ENCODE peak calls at places on chromosome 4, in seven cellular contexts. H is upper lobe of right lung, X is foreskin fibroblast, W is neural progenitor cell, S is stomach, O is endothelial cell of umbilical vein, N is heart right ventricle. L is an unnamed sample.

GRCh38 chr4:155960522-155960921 is 6.9 kb upstream of the CTSO start:
- DNase-seq in H (no peak), X (no peak), W (no peak), S (no peak), O (no peak), N (no peak), L (peak)

GRCh38 chr4:109207060-109207459 is 95.4 kb downstream of the COL25A1 start:
- DNase-seq in H (no peak), X (peak), W (peak), S (no peak), O (peak), N (no peak), L (peak)

GRCh38 chr4:63348735-63349673 is 1060.2 kb downstream of the TECRL start:
- DNase-seq in H (no peak), X (no peak), W (no peak), S (no peak), O (no peak), N (peak), L (no peak)

GRCh38 chr4:3243066-3243775 is 5.7 kb upstream of the MSANTD1 start:
- DNase-seq in H (no peak), X (no peak), W (no peak), S (no peak), O (no peak), N (no peak), L (no peak)

GRCh38 chr4:25481648-25482047 is 104.6 kb downstream of the ANAPC4 start:
- DNase-seq in H (no peak), X (no peak), W (peak), S (no peak), O (no peak), N (no peak), L (no peak)

GRCh38 chr4:38080575-38080974 is 120.4 kb downstream of the PTTG2 start:
- DNase-seq in H (no peak), X (no peak), W (no peak), S (no peak), O (no peak), N (no peak), L (no peak)

GRCh38 chr4:101792056-101792575 is 1.6 kb downstream of the BANK1 start:
- DNase-seq in H (no peak), X (no peak), W (no peak), S (no peak), O (no peak), N (no peak), L (no peak)

GRCh38 chr4:7974425-7974824 is 34.8 kb upstream of the AFAP1 start:
- DNase-seq in H (no peak), X (no peak), W (no peak), S (no peak), O (no peak), N (no peak), L (no peak)

GRCh38 chr4:88211473-88212252 is 53.2 kb upstream of the ABCG2 start:
- DNase-seq in H (no peak), X (peak), W (peak), S (peak), O (peak), N (no peak), L (peak)

GRCh38 chr4:143597271-143597670 is 83.8 kb downstream of the SMARCA5 start:
- DNase-seq in H (no peak), X (no peak), W (no peak), S (no peak), O (no peak), N (no peak), L (no peak)

GRCh38 chr4:78058591-78059523 is 1.7 kb downstream of the FRAS1 start:
- DNase-seq in H (peak), X (peak), W (peak), S (peak), O (peak), N (peak), L (peak)

GRCh38 chr4:707929-708630 is 2.4 kb downstream of the PCGF3 start:
- DNase-seq in H (no peak), X (no peak), W (no peak), S (no peak), O (no peak), N (no peak), L (no peak)

GRCh38 chr4:64272432-64272831 is 136.8 kb downstream of the TECRL start:
- DNase-seq in H (no peak), X (no peak), W (no peak), S (no peak), O (no peak), N (peak), L (no peak)

GRCh38 chr4:184898793-184899192 is 73.0 kb upstream of the ACSL1 start:
- DNase-seq in H (no peak), X (no peak), W (no peak), S (no peak), O (no peak), N (no peak), L (no peak)

GRCh38 chr4:8740666-8741395 is 130.8 kb downstream of the HMX1 start:
- DNase-seq in H (peak), X (no peak), W (no peak), S (peak), O (no peak), N (no peak), L (no peak)

GRCh38 chr4:104138154-104138553 is 356.5 kb downstream of the CXXC4 start:
- DNase-seq in H (no peak), X (no peak), W (no peak), S (no peak), O (no peak), N (no peak), L (no peak)

GRCh38 chr4:105276361-105276760 is 129.7 kb downstream of the TET2 start:
- DNase-seq in H (no peak), X (no peak), W (no peak), S (no peak), O (no peak), N (no peak), L (no peak)

GRCh38 chr4:113332701-113333100 is 283.2 kb downstream of the ANK2 start:
- DNase-seq in H (no peak), X (no peak), W (no peak), S (no peak), O (no peak), N (no peak), L (no peak)

GRCh38 chr4:189029961-189030360 is 890.7 kb downstream of the TRIML1 start:
- DNase-seq in H (no peak), X (no peak), W (no peak), S (no peak), O (no peak), N (no peak), L (no peak)

GRCh38 chr4:102295153-102295862 is 50.0 kb downstream of the SLC39A8 start:
- DNase-seq in H (no peak), X (no peak), W (no peak), S (peak), O (no peak), N (no peak), L (no peak)

GRCh38 chr4:101885574-101885973 is 95.0 kb downstream of the BANK1 start:
- DNase-seq in H (no peak), X (no peak), W (no peak), S (no peak), O (no peak), N (no peak), L (peak)

GRCh38 chr4:183757105-183757504 is 98.0 kb downstream of the TRAPPC11 start:
- DNase-seq in H (no peak), X (no peak), W (no peak), S (no peak), O (no peak), N (no peak), L (no peak)

GRCh38 chr4:90174622-90175023 is 47.4 kb downstream of the CCSER1 start:
- DNase-seq in H (no peak), X (no peak), W (no peak), S (peak), O (no peak), N (no peak), L (no peak)

DNA sequence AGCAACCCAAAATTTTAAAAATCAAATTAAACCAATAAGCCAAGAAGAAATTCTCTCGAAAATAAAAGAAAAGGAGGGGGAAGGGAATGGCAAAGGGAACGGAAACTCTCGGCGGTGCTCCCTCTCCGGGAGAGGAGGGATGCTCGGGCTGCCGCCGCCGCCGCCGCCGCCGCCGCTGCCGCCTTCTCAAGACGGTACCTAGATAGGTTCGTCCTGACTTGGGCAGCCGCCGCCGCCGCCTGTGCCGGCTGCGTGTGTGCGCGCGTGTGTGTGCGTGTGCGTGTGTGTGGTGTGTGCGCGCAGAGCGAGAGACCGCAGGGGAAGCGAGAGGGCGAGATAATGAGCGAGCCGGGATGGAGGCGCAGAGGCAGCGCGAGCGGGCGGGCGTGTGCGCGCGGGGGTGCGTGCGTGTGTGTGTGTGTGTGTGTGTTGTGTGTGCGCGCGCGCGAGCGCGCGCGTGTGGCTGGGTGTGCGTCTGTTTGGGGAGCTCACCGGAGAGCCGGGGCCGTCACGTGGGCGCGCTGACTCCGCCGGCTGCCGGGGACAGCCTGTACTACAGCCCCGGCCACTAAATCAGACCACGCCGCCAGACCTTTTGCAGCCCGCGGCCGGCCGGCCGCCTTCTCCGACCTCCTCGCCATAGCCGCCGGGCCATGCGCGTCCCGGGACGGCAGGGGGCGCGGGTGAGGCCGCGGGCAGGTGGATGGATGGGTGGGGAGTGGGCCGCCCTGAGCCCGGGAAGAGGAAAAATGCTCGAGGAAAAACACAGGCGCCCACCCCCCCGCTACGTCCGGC is 111.6 kb downstream of the DHX15 start:
- DNase-seq in H (peak), X (peak), W (peak), S (peak), O (peak), N (peak), L (peak)
- TF ChIP-seq CTCF in H (peak), X (peak), W (peak), S (peak), O (peak), N (peak), L (peak)

GRCh38 chr4:53905935-53906377 is 158.4 kb downstream of the CHIC2 start:
- DNase-seq in H (no peak), X (peak), W (peak), S (peak), O (no peak), N (peak), L (peak)
- H3K4me3 ChIP-seq in H (peak), X (peak), W (no peak), S (peak), O (no peak), N (peak), L (peak)

GRCh38 chr4:175946472-175947116 is 119.0 kb upstream of the WDR17 start:
- DNase-seq in H (no peak), X (no peak), W (no peak), S (no peak), O (peak), N (no peak), L (peak)

GRCh38 chr4:175951794-175952193 is 113.8 kb upstream of the WDR17 start:
- DNase-seq in H (no peak), X (no peak), W (no peak), S (peak), O (no peak), N (no peak), L (no peak)

DNA sequence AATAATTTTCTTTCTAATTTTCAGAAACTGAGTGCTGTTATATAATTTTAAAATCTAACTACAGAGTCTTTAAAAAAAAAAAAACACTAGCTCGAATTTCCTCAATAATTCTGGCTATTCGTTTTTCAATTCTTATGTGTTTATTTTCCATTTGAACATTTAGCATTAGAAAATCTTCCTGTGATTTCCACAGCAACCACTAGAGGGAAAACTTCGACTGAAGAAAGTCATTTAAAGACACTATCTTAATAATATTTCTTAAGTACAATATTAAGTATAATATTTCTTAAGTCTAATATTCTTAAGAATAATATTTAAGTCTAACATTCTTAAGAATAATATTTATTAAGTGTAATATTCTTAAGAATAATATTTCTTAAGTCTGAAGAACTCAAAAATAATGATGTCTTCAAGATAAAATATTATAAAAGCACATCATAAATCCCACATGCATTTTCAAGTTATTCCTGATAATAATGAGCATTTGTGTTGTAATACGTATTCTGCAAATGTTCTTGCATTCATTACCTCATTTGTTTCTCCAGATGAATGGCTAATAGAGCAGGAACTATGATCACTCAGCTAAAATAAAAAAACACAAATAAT is 118.4 kb upstream of the WDR17 start:
- DNase-seq in H (no peak), X (peak), W (peak), S (no peak), O (peak), N (no peak), L (peak)
- TF ChIP-seq CTCF in H (peak), X (peak), W (peak), S (no peak), O (peak), N (peak), L (peak)

DNA sequence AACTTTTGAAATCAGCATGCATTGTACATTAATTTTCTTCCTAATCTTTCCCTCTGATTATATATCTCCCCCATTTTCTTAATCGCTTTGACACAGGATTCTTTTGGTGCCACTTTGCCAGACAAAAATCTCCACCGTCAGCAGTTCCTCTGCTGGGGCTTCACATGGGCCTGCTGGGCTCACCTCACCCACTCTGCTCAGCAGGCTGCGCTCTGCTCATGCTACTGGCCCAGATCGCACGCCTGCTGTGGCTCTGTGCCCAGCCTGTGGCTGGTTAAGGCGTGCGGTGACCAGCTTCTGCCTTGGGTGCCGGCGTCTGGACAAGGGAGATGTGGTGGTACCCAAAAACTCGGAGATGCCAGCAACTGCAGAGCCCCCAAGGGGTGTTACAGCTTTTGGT is 31.1 kb downstream of the UCHL1 start:
- DNase-seq in H (no peak), X (no peak), W (no peak), S (no peak), O (no peak), N (no peak), L (no peak)
- H3K4me3 ChIP-seq in H (no peak), X (no peak), W (no peak), S (no peak), O (no peak), N (no peak), L (no peak)

GRCh38 chr4:153151535-153152452 is 52.4 kb upstream of the TRIM2 start:
- DNase-seq in H (peak), X (no peak), W (peak), S (peak), O (peak), N (no peak), L (peak)

GRCh38 chr4:153146031-153146430 is 58.2 kb upstream of the TRIM2 start:
- DNase-seq in H (no peak), X (no peak), W (no peak), S (no peak), O (no peak), N (no peak), L (no peak)

GRCh38 chr4:153152453-153153338 is 51.5 kb upstream of the TRIM2 start:
- DNase-seq in H (peak), X (peak), W (peak), S (peak), O (peak), N (peak), L (no peak)

GRCh38 chr4:153153339-153153851 is 50.8 kb upstream of the TRIM2 start:
- DNase-seq in H (peak), X (peak), W (peak), S (peak), O (peak), N (peak), L (no peak)

GRCh38 chr4:153148796-153149195 is 55.4 kb upstream of the TRIM2 start:
- DNase-seq in H (no peak), X (no peak), W (no peak), S (no peak), O (no peak), N (no peak), L (no peak)
- TF ChIP-seq CTCF in H (no peak), X (no peak), W (no peak), S (no peak), O (no peak), N (no peak), L (no peak)

GRCh38 chr4:110487873-110488272 is 11.9 kb downstream of the ENPEP start:
- DNase-seq in H (no peak), X (no peak), W (no peak), S (no peak), O (no peak), N (no peak), L (peak)

GRCh38 chr4:110490109-110490508 is 14.2 kb downstream of the ENPEP start:
- DNase-seq in H (no peak), X (no peak), W (no peak), S (no peak), O (no peak), N (no peak), L (no peak)

GRCh38 chr4:110498420-110498819 is 22.5 kb downstream of the ENPEP start:
- DNase-seq in H (no peak), X (no peak), W (no peak), S (no peak), O (no peak), N (no peak), L (no peak)

GRCh38 chr4:110493521-110493920 is 17.6 kb downstream of the ENPEP start:
- DNase-seq in H (no peak), X (no peak), W (no peak), S (no peak), O (no peak), N (no peak), L (no peak)

DNA sequence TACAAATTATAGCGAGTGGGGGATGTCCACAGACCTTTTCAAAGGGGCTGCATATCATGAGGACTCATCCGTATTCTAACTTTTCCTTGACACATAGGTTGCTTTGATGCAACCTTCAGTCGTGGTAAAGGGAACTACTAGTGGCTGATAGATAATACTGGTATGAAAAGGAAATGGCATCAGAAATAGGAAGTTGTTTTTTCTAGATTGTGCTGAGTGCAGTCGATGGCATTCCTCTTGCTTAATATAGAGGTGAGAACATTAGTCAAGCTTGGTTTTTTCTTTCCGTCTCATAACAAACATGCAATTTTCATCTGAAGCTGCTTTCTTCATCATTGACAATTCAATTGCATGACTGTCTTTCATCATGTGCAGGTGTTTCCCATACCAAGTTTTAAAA is 16.6 kb downstream of the ENPEP start:
- DNase-seq in H (no peak), X (no peak), W (no peak), S (no peak), O (no peak), N (no peak), L (no peak)
- H3K4me3 ChIP-seq in H (no peak), X (no peak), W (no peak), S (no peak), O (no peak), N (no peak), L (no peak)

L was measured in fibroblast of pulmonary artery.